ENCODE peak calls at places on chromosomes 11 and 22, in four cellular contexts. Y is HepG2, T is K562, K is GM12878. Z is an unnamed sample.

GRCh38 chr11:27485930-27486773 is 13.6 kb upstream of the LGR4 start:
- DNase-seq in Y (peak), T (peak), K (no peak), Z (no peak)

GRCh38 chr11:1863352-1864215 is 10.7 kb downstream of the LSP1 start:
- DNase-seq in K (no peak), T (peak), Y (peak), Z (peak)

GRCh38 chr22:47240116-47240515 is 477.7 kb downstream of the TBC1D22A start:
- DNase-seq in K (no peak), Y (no peak), T (no peak), Z (no peak)

GRCh38 chr22:38497869-38498268 is 8.2 kb downstream of the DDX17 start:
- DNase-seq in T (no peak), Y (no peak), K (no peak), Z (no peak)

GRCh38 chr11:1728931-1729691 is 21.3 kb downstream of the IFITM10 start:
- DNase-seq in T (peak), K (no peak), Y (no peak), Z (no peak)

GRCh38 chr11:27183672-27184457 is 143.2 kb downstream of the BBOX1 start:
- DNase-seq in K (peak), Y (peak), T (peak), Z (peak)

GRCh38 chr11:85406841-85407240 is 220.3 kb downstream of the DLG2 start:
- DNase-seq in T (no peak), K (no peak), Y (no peak), Z (no peak)

GRCh38 chr11:11027271-11027670 is 169.4 kb upstream of the ZBED5 start:
- DNase-seq in T (no peak), K (no peak), Y (no peak), Z (no peak)

GRCh38 chr11:117875397-117876048 is 935 bp downstream of the FXYD6 start:
- DNase-seq in Y (no peak), K (no peak), T (no peak), Z (no peak)

DNA sequence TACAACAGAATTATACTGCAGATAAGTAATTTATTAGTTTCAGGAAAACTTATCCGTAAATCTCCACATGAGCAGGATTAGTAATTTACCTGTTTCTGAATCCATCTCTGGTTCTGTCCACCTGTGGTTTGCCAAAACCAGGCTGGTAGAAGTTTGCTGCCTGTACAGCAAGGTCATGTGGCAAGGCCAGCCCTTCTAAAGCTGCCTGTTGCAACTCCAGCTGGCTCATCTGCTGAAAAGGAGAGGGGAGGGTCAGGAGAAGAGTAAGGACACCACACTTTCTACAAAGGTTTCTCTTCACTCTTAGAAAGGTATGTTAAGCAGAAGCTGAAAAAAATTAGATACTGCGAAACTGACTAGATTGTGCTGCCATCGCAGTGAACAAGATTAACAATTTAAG is 42.3 kb downstream of the EIF4ENIF1 start:
- DNase-seq in K (no peak), Y (no peak), T (no peak), Z (no peak)
- TF ChIP-seq FOXK2 in K (no peak), Y (no peak), T (no peak), Z (no peak)

GRCh38 chr22:42444060-42444904 is 12.1 kb upstream of the NFAM1 start:
- DNase-seq in K (peak), T (peak), Y (peak), Z (peak)
- TF ChIP-seq FOXK2 in K (no peak), T (no peak), Y (no peak), Z (no peak)

DNA sequence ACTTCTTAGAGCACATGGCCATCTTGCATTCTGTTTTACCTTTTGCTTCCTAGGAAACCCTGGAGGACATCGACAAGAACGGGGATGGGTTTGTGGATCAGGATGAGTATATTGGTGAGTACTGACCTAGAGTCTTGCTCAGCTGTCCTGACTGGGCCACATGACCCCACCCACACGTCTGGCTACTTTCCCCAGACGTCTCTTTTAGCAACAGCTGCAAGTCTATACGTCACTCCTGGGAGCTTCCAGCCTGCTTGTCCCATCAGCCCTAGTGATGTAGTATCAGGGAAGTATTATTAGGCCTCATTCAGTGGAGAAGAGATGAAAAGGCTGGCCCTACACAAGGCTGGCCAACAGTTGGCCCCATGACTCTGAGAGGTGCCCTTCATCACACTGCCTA is 9.6 kb downstream of the RCN1 start:
- DNase-seq in K (no peak), T (no peak), Y (no peak), Z (no peak)
- TF ChIP-seq FOXK2 in K (no peak), T (no peak), Y (no peak), Z (no peak)

GRCh38 chr11:12318791-12319733 is 58.3 kb upstream of the PARVA start:
- DNase-seq in K (no peak), Y (no peak), T (no peak), Z (no peak)
- TF ChIP-seq FOXK2 in K (no peak), Y (no peak), T (no peak), Z (no peak)

DNA sequence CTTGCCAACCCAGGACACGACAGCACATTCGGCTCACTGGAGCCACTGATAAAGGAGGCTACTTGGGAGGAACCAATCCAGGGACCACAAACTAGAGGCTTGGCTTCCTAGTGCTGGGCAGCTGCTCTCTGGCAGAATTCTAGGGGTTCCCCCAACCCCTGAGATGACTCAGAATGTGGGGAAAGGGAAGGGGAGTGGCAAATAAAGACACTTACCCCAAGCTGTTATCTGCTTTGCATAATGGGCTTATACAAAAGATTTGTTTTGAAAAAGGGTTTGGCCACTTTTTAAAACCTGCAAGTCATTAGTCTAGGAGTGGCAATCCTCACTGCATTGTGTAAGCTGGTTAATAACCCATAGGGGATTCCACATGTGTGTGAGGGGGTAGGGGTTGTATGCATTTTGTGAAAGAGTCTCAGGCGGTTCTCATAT is 64.1 kb upstream of the LMO1 start:
- DNase-seq in T (no peak), Y (no peak), K (peak), Z (no peak)
- TF ChIP-seq FOXK2 in T (no peak), Y (no peak), K (no peak), Z (no peak)

GRCh38 chr11:34405079-34405858 is 33.5 kb upstream of the CAT start:
- DNase-seq in Y (no peak), K (peak), T (peak), Z (no peak)
- TF ChIP-seq FOXK2 in Y (no peak), K (no peak), T (no peak), Z (no peak)

Z was measured in HEK293T.